ENCODE peak calls at places on chromosome 6, in five cellular contexts. O, V, U, X and Q are unnamed samples.

GRCh38 chr6:64694356-64694755 is 1012.7 kb downstream of the EYS start:
- DNase-seq in U (no peak), V (no peak), O (no peak), X (no peak), Q (no peak)

GRCh38 chr6:8027965-8028651 is 36.1 kb downstream of the BLOC1S5 start:
- DNase-seq in X (no peak), O (no peak), U (no peak), V (no peak), Q (no peak)

GRCh38 chr6:43636312-43636667 is 650 bp downstream of the MAD2L1BP start:
- DNase-seq in X (no peak), V (no peak), U (no peak), O (no peak), Q (no peak)

GRCh38 chr6:105981002-105981887 is 104.9 kb upstream of the PRDM1 start:
- DNase-seq in O (no peak), V (peak; percentile 88), U (no peak), X (no peak), Q (no peak)

GRCh38 chr6:90294614-90294988 is 2.0 kb downstream of the BACH2 start:
- DNase-seq in O (no peak), U (no peak), X (no peak), V (no peak), Q (no peak)

GRCh38 chr6:25309886-25310285 is 30.7 kb downstream of the CARMIL1 start:
- DNase-seq in V (no peak), X (no peak), U (no peak), O (no peak), Q (peak; percentile 19)

GRCh38 chr6:167079853-167080297 is 43.0 kb upstream of the CCR6 start:
- DNase-seq in V (no peak), O (peak; percentile 64), U (no peak), X (no peak), Q (no peak)

GRCh38 chr6:169763308-169763707 is 11.9 kb downstream of the ERMARD start:
- DNase-seq in O (no peak), X (no peak), U (no peak), V (no peak), Q (no peak)

GRCh38 chr6:105587349-105588115 is 184.7 kb upstream of the PREP start:
- DNase-seq in U (peak; percentile 83), O (no peak), V (no peak), X (no peak), Q (no peak)

GRCh38 chr6:169663468-169663867 is 38.4 kb downstream of the WDR27 start:
- DNase-seq in X (no peak), O (no peak), U (no peak), V (no peak), Q (no peak)

GRCh38 chr6:165662671-165663282 is at the start of gene PDE10A:
- DNase-seq in X (no peak), V (peak; percentile 86), U (no peak), O (no peak), Q (no peak)

DNA sequence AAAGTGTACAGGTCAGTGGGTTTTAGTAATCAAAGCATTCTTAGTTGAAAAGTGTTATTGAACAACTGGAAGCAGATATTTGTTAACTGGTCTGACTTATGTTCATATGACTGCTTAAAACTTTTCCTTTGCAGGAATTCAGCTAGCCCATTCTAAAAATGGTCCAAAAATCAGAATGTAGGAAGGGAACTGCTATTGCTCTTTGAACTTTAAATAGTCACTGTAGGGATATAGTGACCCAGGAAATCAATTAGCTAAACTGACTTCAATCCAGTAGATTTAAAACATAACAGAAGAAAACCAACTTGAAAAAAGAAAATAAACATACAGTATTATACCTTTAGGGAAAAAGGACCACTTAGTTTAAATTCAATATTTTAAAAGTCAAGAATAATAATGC is 25.5 kb downstream of the AKAP12 start:
- DNase-seq in X (no peak), V (no peak), O (no peak), U (no peak), Q (no peak)
- TF ChIP-seq CTCF in X (no peak), V (no peak), O (no peak), U (no peak), Q (no peak)

GRCh38 chr6:119128252-119128912 is 49.9 kb upstream of the FAM184A start:
- DNase-seq in O (no peak), V (no peak), X (no peak), U (no peak), Q (no peak)

GRCh38 chr6:119126826-119127225 is 48.4 kb upstream of the FAM184A start:
- DNase-seq in U (no peak), O (no peak), V (no peak), X (no peak), Q (no peak)

GRCh38 chr6:119129968-119130484 is 51.6 kb upstream of the FAM184A start:
- DNase-seq in X (no peak), O (no peak), U (no peak), V (no peak), Q (no peak)

GRCh38 chr6:119127627-119128026 is 49.2 kb upstream of the FAM184A start:
- DNase-seq in O (no peak), V (no peak), U (no peak), X (no peak), Q (no peak)

DNA sequence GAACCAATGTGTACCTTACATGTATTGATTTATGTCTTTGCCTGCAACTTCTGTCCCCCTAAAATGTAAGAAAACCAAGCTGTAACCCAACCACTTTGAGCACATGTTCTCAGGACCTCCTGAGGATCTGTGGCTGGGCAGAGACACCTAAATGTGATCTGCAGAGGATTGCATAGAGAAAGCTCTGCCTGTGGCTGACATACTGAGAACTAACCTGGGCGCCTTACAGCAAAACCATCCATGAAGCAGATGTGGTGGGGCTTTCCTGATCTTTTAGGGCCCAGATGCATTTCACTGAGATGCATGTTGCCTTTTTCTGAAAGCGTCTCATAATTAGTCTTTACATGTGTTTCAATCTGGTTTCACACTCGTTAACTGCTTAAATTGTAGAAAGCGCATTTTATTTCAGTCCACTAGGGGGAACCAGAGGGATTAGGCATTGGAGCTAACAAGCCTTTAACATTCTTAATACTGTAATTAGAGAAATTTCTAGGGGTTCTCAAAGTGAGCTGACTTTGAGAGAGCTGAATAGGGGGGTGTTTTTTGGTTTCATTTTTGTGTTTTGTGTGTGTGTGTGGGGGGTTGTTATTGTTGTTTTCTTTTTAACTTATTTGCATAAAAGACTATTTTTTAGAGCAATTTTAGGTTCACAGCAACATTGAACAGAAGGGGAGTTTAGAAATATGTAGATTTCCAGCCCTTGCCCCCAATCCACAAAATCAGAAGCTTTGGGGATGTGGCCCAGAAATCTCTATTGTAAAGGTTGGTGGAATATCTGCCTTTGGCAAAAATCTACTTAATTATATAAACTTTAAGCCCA is 50.9 kb upstream of the FAM184A start:
- DNase-seq in U (no peak), V (no peak), O (no peak), X (no peak), Q (peak; percentile 72)
- TF ChIP-seq CTCF in U (peak; percentile 60), V (peak; percentile 78), O (peak; percentile 84), X (peak; percentile 82), Q (peak; percentile 80)

GRCh38 chr6:16403831-16404230 is 165.4 kb downstream of the GMPR start:
- DNase-seq in O (no peak), V (no peak), X (no peak), U (no peak), Q (no peak)
- TF ChIP-seq CTCF in O (no peak), V (no peak), X (no peak), U (no peak), Q (no peak)

GRCh38 chr6:121430514-121431460 is 4.7 kb upstream of the GJA1 start:
- DNase-seq in V (no peak), X (no peak), O (no peak), U (no peak), Q (no peak)
- TF ChIP-seq CTCF in V (peak; percentile 46), X (peak; percentile 68), O (no peak), U (peak; percentile 54), Q (peak; percentile 51)

GRCh38 chr6:23642849-23643248 is 483.2 kb upstream of the NRSN1 start:
- DNase-seq in V (no peak), U (no peak), X (no peak), O (no peak), Q (no peak)

GRCh38 chr6:23633986-23634385 is 492.0 kb upstream of the NRSN1 start:
- DNase-seq in U (no peak), X (no peak), V (no peak), O (no peak), Q (no peak)

GRCh38 chr6:23635150-23635549 is 490.9 kb upstream of the NRSN1 start:
- DNase-seq in O (no peak), U (no peak), X (no peak), V (no peak), Q (no peak)

DNA sequence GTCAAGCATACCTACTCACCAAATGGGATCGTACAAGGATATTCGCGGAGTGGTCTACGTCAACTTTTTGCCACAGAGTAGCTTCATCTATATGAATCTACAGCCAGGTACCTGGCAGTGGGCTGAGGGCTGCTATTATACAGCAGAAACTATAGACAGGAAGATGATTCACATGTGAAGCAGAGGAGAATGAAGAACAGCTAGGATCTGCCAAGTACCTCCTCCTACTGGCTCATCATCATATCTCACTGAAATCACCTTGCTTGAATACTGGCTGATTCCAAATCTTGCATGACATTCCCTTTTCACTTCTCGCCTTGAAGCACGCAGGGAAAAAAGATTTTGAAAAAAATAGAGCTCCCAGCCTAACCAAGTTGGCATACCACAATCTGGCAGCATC is 488.7 kb upstream of the NRSN1 start:
- DNase-seq in U (no peak), X (no peak), O (no peak), V (no peak), Q (no peak)
- TF ChIP-seq CTCF in U (no peak), X (no peak), O (no peak), V (no peak), Q (no peak)

GRCh38 chr6:77620290-77620882 is 32.5 kb upstream of the MEI4 start:
- DNase-seq in V (no peak), U (no peak), O (no peak), X (no peak), Q (no peak)
- TF ChIP-seq CTCF in V (no peak), U (no peak), O (peak; percentile 10), X (peak; percentile 29), Q (no peak)

GRCh38 chr6:296151-297122 is 4.2 kb downstream of the DUSP22 start:
- DNase-seq in U (no peak), V (no peak), X (no peak), O (no peak), Q (no peak)
- TF ChIP-seq CTCF in U (no peak), V (no peak), X (no peak), O (no peak), Q (no peak)

DNA sequence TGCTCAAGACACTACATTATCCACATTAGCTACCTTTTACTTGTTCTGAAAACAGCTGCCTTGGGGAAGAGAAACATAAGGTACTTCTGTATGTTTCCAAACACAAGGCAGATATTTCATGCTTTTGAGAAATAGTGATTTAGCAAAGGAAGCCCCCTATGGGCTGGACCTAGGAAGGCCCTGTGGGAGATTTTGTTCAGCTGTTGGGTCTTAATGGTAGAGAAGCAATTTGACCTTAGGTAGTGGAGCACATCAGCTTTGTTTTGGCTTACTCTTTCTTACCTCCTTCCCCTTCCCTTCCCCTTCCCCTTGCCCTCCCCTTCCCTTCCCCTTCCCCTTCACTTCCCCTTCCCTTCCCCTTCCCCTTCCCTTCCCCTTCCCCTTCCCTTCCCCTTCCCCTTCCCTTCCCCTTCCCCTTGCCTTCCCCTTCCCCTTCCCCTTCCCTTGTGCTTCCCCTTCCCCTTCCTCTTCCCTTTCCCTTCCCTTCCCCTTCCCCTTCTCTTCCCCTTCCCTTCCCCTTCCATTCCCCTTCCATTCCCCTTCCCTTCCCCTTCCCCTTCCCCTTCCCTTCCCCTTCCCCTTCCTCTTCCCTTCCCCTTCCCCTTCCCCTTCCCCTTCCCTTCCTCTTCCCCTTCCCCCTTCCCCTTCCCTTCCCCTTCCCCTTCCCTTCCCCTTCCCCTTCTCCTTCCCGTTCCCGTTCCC is 84.6 kb downstream of the ANKS1A start:
- DNase-seq in V (no peak), U (no peak), X (no peak), O (no peak), Q (no peak)
- TF ChIP-seq CTCF in V (no peak), U (no peak), X (peak; percentile 15), O (no peak), Q (no peak)